ENCODE peak calls at places on chromosomes 11 and 22, in six cellular contexts. I is GM12891, Z is HepG2, Q is K562, P is H1, G is GM12878. J is an unnamed sample.

GRCh38 chr11:122910775-122911174 is 28.2 kb downstream of the JHY start:
- DNase-seq in Z (peak; percentile 5), I (no peak), Q (no peak), G (no peak), P (no peak), J (no peak)

GRCh38 chr11:113532697-113533424 is 57.7 kb upstream of the DRD2 start:
- DNase-seq in G (no peak), I (peak; percentile 17), Z (peak; percentile 46), P (peak; percentile 44), Q (peak; percentile 71), J (peak; percentile 19)

GRCh38 chr11:4560462-4560861 is 15.5 kb downstream of the OR52M1 start:
- DNase-seq in P (no peak), Q (no peak), Z (no peak), I (no peak), G (no peak), J (no peak)

GRCh38 chr11:44219830-44220778 is 89.8 kb downstream of the ALX4 start:
- DNase-seq in Q (no peak), G (no peak), P (no peak), I (no peak), Z (no peak), J (no peak)

GRCh38 chr11:64357904-64358535 is 942 bp upstream of the RPS6KA4 start:
- DNase-seq in I (peak; percentile 19), P (no peak), Q (peak; percentile 64), Z (peak; percentile 20), G (no peak), J (peak; percentile 27)

GRCh38 chr11:65384301-65384889 is 1.9 kb upstream of the SLC25A45 start:
- DNase-seq in I (no peak), Q (no peak), Z (no peak), P (no peak), G (no peak), J (no peak)

GRCh38 chr11:213111-213510 is 5.6 kb downstream of the RIC8A start:
- DNase-seq in P (no peak), G (no peak), Q (no peak), Z (no peak), I (no peak), J (no peak)

GRCh38 chr11:9672288-9672916 is 8.5 kb downstream of the SWAP70 start:
- DNase-seq in Q (no peak), P (no peak), G (no peak), Z (no peak), I (no peak), J (no peak)

GRCh38 chr11:107457205-107457557 is 444 bp downstream of the CWF19L2 start:
- DNase-seq in I (no peak), G (no peak), Q (no peak), P (no peak), Z (no peak), J (no peak)

GRCh38 chr11:130211781-130212401 is 52.3 kb downstream of the ST14 start:
- DNase-seq in G (no peak), Q (no peak), P (no peak), I (no peak), Z (no peak), J (no peak)

GRCh38 chr11:76769645-76770586 is 13.2 kb upstream of the TSKU start:
- DNase-seq in P (no peak), Z (peak; percentile 81), G (no peak), Q (no peak), I (no peak), J (no peak)

GRCh38 chr11:64503354-64503753 is 87.7 kb upstream of the SLC22A12 start:
- DNase-seq in P (no peak), Q (no peak), G (no peak), Z (no peak), I (no peak), J (no peak)

GRCh38 chr22:23058481-23059336 is 11.6 kb upstream of the GNAZ start:
- DNase-seq in Q (no peak), Z (no peak), G (no peak), P (no peak), I (no peak), J (no peak)

GRCh38 chr11:65719887-65720236 is 736 bp downstream of the RNASEH2C start:
- DNase-seq in G (no peak), Z (no peak), Q (peak; percentile 46), I (peak; percentile 43), P (no peak), J (no peak)

GRCh38 chr11:77515483-77515882 is 41.6 kb upstream of the PAK1 start:
- DNase-seq in I (no peak), P (no peak), Q (no peak), G (no peak), Z (peak; percentile 65), J (no peak)

GRCh38 chr11:65425971-65426838 is 3.6 kb downstream of the NEAT1 start:
- DNase-seq in Z (no peak), G (no peak), Q (no peak), I (no peak), P (no peak), J (no peak)

GRCh38 chr11:44416776-44417175 is 106.8 kb upstream of the ALX4 start:
- DNase-seq in Q (no peak), G (no peak), P (no peak), I (no peak), Z (no peak), J (no peak)

GRCh38 chr11:123137496-123138270 is 57.4 kb downstream of the CLMP start:
- DNase-seq in I (peak; percentile 19), Q (no peak), P (peak; percentile 34), Z (no peak), G (no peak), J (no peak)

GRCh38 chr22:26131755-26132154 is 37.5 kb upstream of the SEZ6L start:
- DNase-seq in I (no peak), G (no peak), Q (no peak), P (no peak), Z (no peak), J (no peak)

GRCh38 chr11:8870461-8871282 is 40.3 kb upstream of the AKIP1 start:
- DNase-seq in P (peak; percentile 34), Q (peak; percentile 10), G (no peak), Z (no peak), I (peak; percentile 29), J (peak; percentile 32)

DNA sequence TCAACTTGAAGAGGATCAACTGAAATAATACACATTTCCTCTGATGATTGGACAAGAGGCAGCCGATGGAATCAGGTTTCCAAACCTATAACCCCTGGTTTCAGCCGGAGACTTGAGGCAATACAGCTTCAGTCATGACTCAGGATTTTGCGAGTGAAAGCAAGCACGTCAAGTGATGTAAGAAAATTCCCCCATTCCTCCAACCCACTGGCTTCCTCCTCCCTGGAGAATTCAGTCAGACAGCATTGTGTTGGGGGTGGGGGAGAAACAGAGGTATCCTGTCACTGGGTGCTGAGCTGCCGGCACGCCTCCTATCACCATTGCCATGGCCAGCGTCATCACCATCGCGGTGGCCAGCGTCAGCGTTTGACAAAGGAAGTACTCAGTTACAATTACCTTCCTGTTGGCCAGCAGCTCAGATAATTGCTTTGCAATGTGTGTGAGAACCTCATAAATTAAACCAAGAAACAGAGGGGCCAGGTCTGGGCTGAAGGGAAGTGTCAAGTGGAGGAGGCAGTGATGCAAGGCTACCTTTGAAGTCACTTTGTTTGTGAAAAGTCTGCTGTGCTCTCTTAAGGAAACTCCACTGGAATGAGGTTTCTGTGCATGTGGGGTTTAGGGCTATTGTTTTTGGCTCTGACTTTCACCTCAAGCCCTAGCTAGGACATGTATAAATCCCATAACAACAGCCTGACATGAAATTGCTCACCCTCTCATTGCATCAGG is 50.3 kb downstream of the LIF start:
- DNase-seq in P (peak; percentile 70), Q (peak; percentile 27), G (peak; percentile 43), Z (peak; percentile 84), I (no peak), J (no peak)
- TF ChIP-seq POLR2AphosphoS5 in P (no peak), Q (no peak), G (no peak), Z (no peak), I (no peak), J (no peak)

GRCh38 chr11:94304559-94304958 is at the start of gene IZUMO1R:
- DNase-seq in I (no peak), P (no peak), G (no peak), Z (no peak), Q (no peak), J (no peak)
- TF ChIP-seq TAF1 in I (no peak), P (no peak), G (no peak), Z (no peak), Q (no peak), J (no peak)

GRCh38 chr22:38199826-38200559 is 1.8 kb upstream of the MAFF start:
- DNase-seq in Z (no peak), G (no peak), P (no peak), Q (no peak), I (no peak), J (no peak)

GRCh38 chr22:38201371-38201717 is 450 bp upstream of the MAFF start:
- DNase-seq in Z (no peak), G (no peak), I (no peak), P (no peak), Q (no peak), J (no peak)

GRCh38 chr22:38202437-38203089 is 769 bp downstream of the MAFF start:
- DNase-seq in G (no peak), I (no peak), P (no peak), Q (peak; percentile 70), Z (peak; percentile 50), J (no peak)

GRCh38 chr22:38203090-38203810 is 1.5 kb downstream of the MAFF start:
- DNase-seq in P (no peak), I (no peak), Z (peak; percentile 46), Q (no peak), G (no peak), J (no peak)

DNA sequence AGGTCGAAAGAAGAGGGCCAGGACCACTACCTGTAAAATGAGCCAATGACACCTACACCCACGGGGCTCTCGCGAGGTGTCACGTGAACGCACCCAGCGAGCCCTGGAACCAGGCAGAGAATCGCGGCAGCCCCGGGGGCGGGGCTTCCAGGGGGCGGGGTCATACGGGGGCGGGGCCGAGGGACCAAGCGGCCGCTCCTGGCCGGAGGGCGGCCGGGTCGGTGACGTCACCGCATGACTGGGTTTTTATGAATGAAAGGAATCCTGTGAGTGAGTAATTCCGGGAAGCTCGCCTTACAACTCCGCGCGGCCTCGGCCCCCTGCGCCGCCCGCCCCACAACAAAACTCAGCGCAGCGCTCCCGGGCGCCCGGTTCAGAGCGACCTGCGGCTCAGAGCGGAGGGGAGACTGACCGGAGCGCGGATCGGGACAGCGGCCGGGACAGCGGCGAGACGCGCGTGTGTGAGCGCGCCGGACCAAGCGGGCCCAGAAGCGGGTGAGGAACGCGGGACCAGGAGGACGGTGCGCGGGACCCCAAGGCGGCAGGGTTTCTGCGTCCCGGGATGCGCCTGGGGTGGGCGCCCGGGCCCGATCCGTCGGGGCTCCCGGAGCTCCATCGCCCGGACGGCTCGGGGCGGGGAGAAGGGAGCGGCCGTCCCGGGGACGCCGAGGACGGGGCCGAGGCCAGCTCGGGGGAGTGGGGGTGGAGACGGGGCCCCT is at the start of gene MAFF:
- DNase-seq in I (peak; percentile 89), G (peak; percentile 69), P (peak; percentile 77), Q (peak; percentile 93), Z (peak; percentile 92), J (peak; percentile 89)
- TF ChIP-seq POLR2A in I (no peak), G (no peak), P (no peak), Q (peak; percentile 79), Z (peak; percentile 68), J (peak; percentile 29)

DNA sequence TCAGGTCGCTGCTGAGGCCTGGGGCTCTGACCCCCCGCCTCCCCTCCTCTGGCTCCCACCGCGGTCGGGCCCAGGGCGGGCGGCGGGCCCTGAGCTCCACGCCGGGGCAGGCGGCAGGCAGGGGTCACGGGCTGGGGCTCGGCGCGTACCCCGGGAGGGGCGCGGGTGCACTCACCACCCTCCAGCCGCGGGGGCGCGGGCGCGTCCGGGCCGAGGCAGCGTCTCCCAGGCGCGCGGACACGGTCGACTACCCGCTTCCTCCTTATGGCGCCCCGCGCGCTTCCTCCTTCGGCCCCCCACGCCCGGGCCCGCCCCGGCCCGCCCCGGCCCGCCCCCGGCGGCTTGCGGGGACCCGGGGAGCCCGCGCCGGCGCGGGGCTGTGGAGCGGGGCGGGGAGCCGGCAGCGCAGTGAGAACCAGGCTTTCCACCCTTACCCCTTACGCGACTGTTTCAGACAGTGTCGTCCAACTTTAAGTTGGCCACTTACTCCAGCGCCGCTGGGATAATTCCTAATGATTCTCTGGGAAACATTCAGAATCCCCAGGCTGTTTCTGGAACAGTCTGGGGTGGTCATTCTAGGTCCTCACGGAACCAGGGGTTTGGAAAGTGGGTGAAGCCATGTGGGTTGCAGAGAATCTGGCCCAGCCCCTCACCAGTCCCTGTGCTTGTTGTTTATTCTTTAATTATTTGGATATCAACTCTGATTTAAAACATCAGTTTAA is at the start of gene BID:
- DNase-seq in P (no peak), I (peak; percentile 62), Z (no peak), G (no peak), Q (peak; percentile 89), J (peak; percentile 58)
- TF ChIP-seq POLR2AphosphoS5 in P (no peak), I (no peak), Z (no peak), G (no peak), Q (no peak), J (no peak)

J was measured in GM12892.